ENCODE peak calls at places on chromosomes 2 and 18, in eight cellular contexts. W is GM12891, G is tibial nerve, B is body of pancreas, P is H54, F is right lobe of liver, T is endothelial cell of umbilical vein, V is gastrocnemius medialis. L is an unnamed sample.

GRCh38 chr18:35658112-35658511 is 76.6 kb downstream of the GALNT1 start:
- DNase-seq in W (no peak), V (no peak), T (no peak), P (no peak), G (no peak), B (no peak), F (no peak), L (no peak)

GRCh38 chr2:75569546-75569945 is 8.8 kb upstream of the EVA1A start:
- DNase-seq in T (no peak), W (no peak), V (no peak), B (no peak), P (no peak), G (no peak), F (no peak), L (no peak)

GRCh38 chr2:140338827-140339226 is 1558.6 kb upstream of the NXPH2 start:
- DNase-seq in T (no peak), B (no peak), P (no peak), W (no peak), F (no peak), G (no peak), V (no peak), L (no peak)

GRCh38 chr2:11169333-11169732 is 14.1 kb downstream of the SLC66A3 start:
- DNase-seq in G (no peak), V (no peak), T (no peak), F (no peak), P (no peak), B (peak), W (no peak), L (no peak)

GRCh38 chr2:178844690-178845089 is 37.5 kb upstream of the TTN start:
- DNase-seq in F (no peak), G (no peak), T (no peak), W (no peak), V (no peak), P (no peak), B (no peak), L (no peak)

GRCh38 chr2:54709341-54709809 is 14.1 kb upstream of the EML6 start:
- DNase-seq in P (no peak), G (no peak), V (no peak), W (no peak), F (peak), B (peak), T (peak), L (peak)

GRCh38 chr2:1730047-1730937 is 14.0 kb downstream of the PXDN start:
- DNase-seq in W (no peak), P (no peak), T (peak), V (no peak), B (no peak), G (no peak), F (peak), L (no peak)

GRCh38 chr2:105394951-105395611 is 3.8 kb downstream of the FHL2 start:
- DNase-seq in T (peak), G (no peak), W (no peak), B (no peak), F (no peak), V (no peak), P (no peak), L (no peak)

GRCh38 chr18:76822510-76823165 is at the start of gene ZNF236:
- DNase-seq in B (peak), F (peak), P (peak), T (peak), W (peak), G (peak), V (peak), L (peak)
- TF ChIP-seq POLR2A in B (peak), F (peak), P (peak), T (peak), W (no peak), G (peak), V (peak), L (peak)

DNA sequence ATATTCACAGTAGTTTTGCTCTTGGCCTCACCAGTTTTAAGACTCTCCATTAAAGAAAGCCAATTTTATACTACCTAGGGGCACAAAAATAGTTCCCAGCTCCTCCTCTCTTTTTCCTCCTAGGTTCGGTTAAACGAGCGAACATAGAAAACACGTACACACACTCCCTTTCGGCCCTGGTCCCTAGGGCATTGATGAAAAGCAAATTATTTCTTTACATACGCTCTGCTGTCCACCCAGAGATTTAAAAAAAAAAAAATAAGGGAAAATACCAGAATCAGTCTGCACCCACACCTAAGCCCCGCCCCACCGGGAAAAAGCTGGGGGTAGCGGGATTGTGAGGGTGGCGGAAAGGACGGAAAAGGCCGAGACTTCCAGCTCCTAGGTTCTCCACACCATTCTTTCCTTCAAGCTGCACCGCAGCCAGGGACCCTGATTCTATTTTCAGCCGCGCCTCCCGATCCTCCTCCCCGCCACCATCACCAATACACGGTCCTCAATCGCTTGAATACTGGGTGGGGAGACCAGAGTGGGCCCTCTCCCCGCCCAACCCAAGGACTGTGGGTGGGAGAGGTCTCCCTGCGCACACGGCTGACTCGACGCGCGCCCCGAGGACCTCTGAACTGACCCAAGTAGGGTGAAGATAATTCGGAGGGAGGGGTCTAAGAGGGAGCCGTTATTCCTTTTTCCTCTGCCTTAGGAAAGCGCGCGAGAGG is 769 bp downstream of the ATF2 start:
- DNase-seq in V (peak), F (peak), T (peak), G (peak), P (no peak), W (no peak), B (peak), L (no peak)
- TF ChIP-seq POLR2A in V (no peak), F (no peak), T (no peak), G (no peak), P (no peak), W (no peak), B (no peak), L (no peak)

GRCh38 chr18:48950536-48951447 is at the start of gene SMAD7:
- DNase-seq in T (peak), F (no peak), P (no peak), W (no peak), V (no peak), B (peak), G (no peak), L (no peak)

GRCh38 chr18:48949606-48950535 is 894 bp downstream of the SMAD7 start:
- DNase-seq in G (no peak), W (no peak), P (no peak), T (peak), V (no peak), B (peak), F (no peak), L (no peak)

GRCh38 chr18:48953096-48953706 is 2.4 kb upstream of the SMAD7 start:
- DNase-seq in V (no peak), G (no peak), T (no peak), F (no peak), P (no peak), B (no peak), W (no peak), L (no peak)

GRCh38 chr18:48952287-48953095 is 1.7 kb upstream of the SMAD7 start:
- DNase-seq in G (peak), T (peak), B (peak), V (peak), W (no peak), P (peak), F (peak), L (peak)

GRCh38 chr18:48951448-48952286 is 902 bp upstream of the SMAD7 start:
- DNase-seq in F (peak), P (peak), V (peak), W (peak), B (peak), G (peak), T (peak), L (peak)
- TF ChIP-seq POLR2A in F (peak), P (peak), V (peak), W (no peak), B (peak), G (peak), T (peak), L (peak)

GRCh38 chr18:9612989-9613388 is 1.4 kb downstream of the PPP4R1 start:
- DNase-seq in T (peak), B (no peak), P (no peak), W (no peak), V (no peak), G (no peak), F (no peak), L (no peak)

GRCh38 chr18:9615280-9615797 is 980 bp upstream of the PPP4R1 start:
- DNase-seq in W (no peak), G (no peak), V (no peak), T (no peak), F (no peak), B (no peak), P (no peak), L (no peak)

GRCh38 chr18:9612215-9612830 is 2.0 kb downstream of the PPP4R1 start:
- DNase-seq in V (peak), W (no peak), F (no peak), G (no peak), T (peak), P (no peak), B (peak), L (peak)

GRCh38 chr18:9614401-9615279 is at the start of gene PPP4R1:
- DNase-seq in W (peak), G (peak), P (peak), B (peak), F (peak), V (peak), T (peak), L (peak)

GRCh38 chr18:9613550-9614400 is 584 bp downstream of the PPP4R1 start:
- DNase-seq in F (peak), V (peak), P (peak), T (peak), G (peak), W (peak), B (peak), L (peak)
- TF ChIP-seq POLR2A in F (peak), V (no peak), P (no peak), T (no peak), G (no peak), W (no peak), B (peak), L (peak)

GRCh38 chr2:173077506-173078177 is 2.0 kb downstream of the MAP3K20 start:
- DNase-seq in T (peak), B (no peak), G (no peak), W (no peak), F (no peak), V (no peak), P (no peak), L (no peak)

GRCh38 chr2:173076557-173077345 is 1.1 kb downstream of the MAP3K20 start:
- DNase-seq in F (peak), V (no peak), T (peak), G (peak), B (peak), W (peak), P (no peak), L (peak)

GRCh38 chr2:173079141-173079540 is 3.5 kb downstream of the MAP3K20 start:
- DNase-seq in B (no peak), W (no peak), G (no peak), F (no peak), V (no peak), P (no peak), T (no peak), L (no peak)

GRCh38 chr2:173075056-173075780 is 428 bp upstream of the MAP3K20 start:
- DNase-seq in V (no peak), T (no peak), G (no peak), P (no peak), F (no peak), W (no peak), B (no peak), L (no peak)

DNA sequence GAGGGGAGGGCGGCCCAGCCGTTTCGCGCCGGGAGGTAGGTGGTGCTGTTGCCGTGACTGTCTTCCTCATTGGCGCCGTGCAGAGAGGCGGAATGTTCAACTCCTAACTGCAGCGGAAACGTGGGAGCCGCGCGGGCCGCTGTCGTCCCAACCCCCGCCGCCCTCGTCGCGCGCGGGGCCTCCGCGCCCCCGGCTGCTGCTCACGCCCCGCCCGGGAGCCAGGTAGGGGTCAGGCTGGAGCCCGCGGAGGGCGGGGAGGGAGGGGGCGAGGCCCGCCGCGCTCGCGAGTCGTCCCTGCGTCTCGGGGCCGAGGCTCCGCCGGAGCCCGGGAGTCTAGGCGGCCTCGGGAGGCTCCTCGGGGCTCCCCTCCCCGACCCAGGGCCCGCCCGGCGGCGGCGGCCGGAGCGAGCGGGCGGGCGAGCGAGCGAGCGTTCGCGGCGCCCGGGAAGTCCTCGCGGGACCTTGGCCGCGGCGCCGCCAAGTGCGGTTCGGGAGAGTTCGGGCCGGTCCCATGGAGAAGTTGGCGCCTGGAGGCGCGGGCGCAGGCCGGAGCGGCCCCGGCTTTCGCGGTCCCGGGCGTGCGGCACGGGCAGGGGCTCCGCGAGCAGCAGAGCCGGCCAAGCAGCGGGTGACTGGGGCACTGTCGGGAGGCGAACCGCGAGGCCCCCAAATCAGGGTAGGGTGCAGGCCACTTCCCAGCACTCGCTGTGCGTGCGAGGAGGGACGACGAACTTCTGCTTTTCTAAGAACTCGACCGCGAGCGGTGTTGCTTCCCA is at the start of gene MAP3K20:
- DNase-seq in P (peak), W (peak), T (peak), G (peak), V (peak), F (peak), B (peak), L (peak)
- TF ChIP-seq POLR2A in P (peak), W (peak), T (peak), G (peak), V (peak), F (peak), B (peak), L (peak)

DNA sequence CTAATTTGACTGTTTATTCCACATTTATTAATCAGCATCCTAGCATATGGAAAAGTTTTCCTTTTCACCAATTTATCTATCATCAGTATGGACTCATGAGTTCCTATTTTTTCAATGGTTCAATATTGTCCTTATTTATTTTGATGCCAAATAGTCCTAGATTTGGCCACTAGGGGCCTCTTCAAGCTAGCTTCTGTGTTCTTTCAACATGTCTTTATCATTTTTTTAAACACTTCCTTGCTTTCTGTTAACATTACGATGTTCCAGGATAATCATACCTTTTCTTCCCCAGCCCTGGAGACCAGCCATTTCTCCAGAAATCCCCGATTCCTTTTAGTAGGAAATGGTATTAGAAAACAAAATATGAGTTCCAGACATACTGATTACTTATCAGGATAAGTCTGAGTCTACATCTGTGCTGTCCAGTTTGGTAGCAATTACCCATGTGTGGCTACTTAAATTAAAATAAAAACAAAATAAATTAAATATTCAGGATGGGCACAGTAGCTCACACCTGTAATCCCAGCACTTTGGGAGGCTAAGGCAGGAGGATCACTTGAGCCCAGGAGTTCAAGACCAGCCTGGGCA is 70.6 kb downstream of the RPE start:
- DNase-seq in T (peak), P (peak), V (no peak), B (peak), G (no peak), W (peak), F (no peak), L (peak)
- TF ChIP-seq POLR2A in T (no peak), P (no peak), V (no peak), B (no peak), G (no peak), W (no peak), F (no peak), L (no peak)

DNA sequence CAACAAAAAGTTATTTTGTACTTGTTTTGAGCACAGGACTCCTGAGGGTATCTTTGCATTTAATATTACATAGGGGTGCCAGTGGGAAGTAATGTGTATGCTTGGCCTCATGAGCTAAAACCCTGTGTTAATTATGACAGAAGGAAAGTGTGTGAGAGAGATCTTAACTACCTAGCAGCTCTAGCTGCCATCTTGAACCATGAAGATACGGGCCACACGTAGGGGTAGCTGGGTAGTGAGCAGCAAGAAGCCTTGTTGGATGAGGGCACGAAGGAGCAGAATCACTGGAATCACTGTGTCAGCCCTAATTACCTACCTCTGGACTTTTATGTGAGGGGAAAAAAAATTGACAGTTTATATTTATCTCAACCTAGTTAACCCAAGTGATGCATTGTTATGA is 15.4 kb upstream of the CASP10 start:
- DNase-seq in F (no peak), T (no peak), V (no peak), G (no peak), P (no peak), W (no peak), B (no peak), L (no peak)
- TF ChIP-seq POLR2A in F (no peak), T (no peak), V (no peak), G (no peak), P (no peak), W (peak), B (no peak), L (no peak)

DNA sequence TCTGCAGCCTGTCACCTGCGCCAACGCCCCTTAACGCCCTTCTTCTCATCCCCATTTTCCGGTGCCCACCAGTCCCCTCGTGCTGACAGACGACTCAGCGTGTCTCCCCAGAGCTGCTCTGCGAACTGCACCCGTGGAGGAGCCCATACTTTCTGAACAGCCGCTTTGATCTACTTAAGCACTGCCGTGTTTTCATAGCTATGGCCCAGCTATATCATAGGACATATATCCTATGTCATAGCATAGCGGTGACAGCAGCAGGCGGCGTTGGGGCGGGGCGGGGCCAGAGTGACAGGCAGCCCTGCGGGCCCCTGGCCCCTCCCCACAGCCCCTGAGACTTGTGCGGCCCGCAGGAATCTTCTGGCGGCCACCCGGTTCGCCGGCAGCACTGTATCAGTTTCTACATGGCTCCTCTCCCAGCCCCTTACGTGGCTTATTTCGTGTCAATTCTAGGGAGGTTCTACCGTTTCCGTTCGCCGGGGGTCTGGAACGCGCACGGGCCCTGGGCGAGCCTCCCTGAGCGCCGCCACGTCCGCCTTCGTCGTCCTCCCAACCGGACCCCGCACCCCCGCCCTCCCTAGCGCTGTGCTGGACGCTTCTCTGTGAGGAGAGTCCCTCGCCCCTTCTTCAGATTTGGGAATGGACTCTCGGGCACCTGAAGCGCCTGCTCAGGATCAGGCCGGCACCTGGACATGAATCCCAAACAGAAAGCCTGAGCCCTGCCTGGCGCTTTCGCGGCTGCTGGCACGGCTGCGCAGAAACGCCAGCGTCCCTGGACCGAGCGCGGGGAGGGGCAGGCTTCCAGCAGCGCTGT is 35.4 kb downstream of the PTPN18 start:
- DNase-seq in W (peak), T (peak), P (peak), F (peak), G (peak), B (peak), V (peak), L (peak)
- TF ChIP-seq POLR2A in W (peak), T (no peak), P (peak), F (peak), G (no peak), B (peak), V (peak), L (peak)

DNA sequence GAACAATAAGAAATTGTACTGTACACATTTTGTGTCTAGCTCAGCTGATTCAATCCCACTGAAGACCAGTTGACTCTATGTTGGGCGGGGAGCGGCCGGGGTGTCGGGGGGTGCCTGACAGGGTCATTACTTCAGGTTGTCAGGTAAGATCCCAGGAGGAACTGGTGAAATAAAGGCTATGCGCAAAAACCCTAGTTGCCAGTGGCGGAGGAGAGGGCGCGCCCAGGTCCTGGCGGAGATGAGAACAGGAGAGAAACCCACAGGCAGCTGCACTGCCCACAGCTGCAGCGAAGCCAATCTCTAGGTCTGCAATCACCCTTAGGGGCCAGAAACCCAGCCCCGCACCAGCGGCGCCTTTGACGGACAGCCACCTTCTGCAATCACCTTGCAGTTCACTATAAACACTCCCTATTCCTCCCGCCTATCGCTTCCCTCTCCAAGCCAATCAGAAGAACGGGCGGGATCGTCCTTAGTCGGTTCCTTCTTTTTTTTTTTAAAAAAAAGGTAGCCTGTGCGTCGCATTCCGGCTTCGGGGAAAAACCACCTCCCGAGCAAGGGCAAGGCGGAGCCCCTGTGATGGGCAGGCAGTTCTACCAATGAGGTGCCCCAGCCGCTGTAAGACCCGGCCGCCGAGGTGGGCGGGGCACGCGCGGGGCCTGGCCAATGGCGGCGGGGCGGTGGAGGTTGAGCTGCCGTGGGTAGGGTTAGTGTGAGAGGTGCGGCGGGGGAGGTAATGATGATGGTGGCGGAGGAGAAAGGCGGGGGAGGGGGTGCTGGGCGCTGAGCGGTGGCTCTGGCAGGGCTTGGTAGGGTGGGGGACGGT is at the start of gene EHBP1:
- DNase-seq in B (peak), W (peak), G (peak), P (peak), V (peak), F (peak), T (peak), L (peak)
- TF ChIP-seq POLR2A in B (peak), W (peak), G (peak), P (peak), V (peak), F (peak), T (peak), L (peak)